ENCODE peak calls at places on chromosomes 13 and 19, in five cellular contexts. T is NCI-H2081, N is RPMI7951, E is left kidney, H is anterior cingulate cortex. A is an unnamed sample.

GRCh38 chr13:23667750-23668149 is 97.5 kb downstream of the TNFRSF19 start:
- DNase-seq in T (no peak), N (no peak), E (no peak), H (no peak), A (no peak)

GRCh38 chr13:110232756-110233155 is 74.2 kb downstream of the COL4A1 start:
- DNase-seq in T (no peak), N (peak), E (no peak), H (no peak), A (no peak)

GRCh38 chr19:41192574-41193419 is at the start of gene CYP2S1:
- DNase-seq in T (no peak), N (peak), E (peak), H (no peak), A (no peak)

GRCh38 chr19:4638330-4638729 is 986 bp upstream of the TNFAIP8L1 start:
- DNase-seq in T (no peak), N (no peak), E (no peak), H (no peak), A (no peak)

GRCh38 chr19:31261651-31262331 is 87.4 kb downstream of the TSHZ3 start:
- DNase-seq in T (no peak), N (no peak), E (peak), H (no peak), A (no peak)

GRCh38 chr13:31968473-31968872 is 63.1 kb upstream of the FRY start:
- DNase-seq in T (no peak), N (no peak), E (peak), H (no peak), A (no peak)

GRCh38 chr19:48629599-48630288 is 7.4 kb downstream of the DBP start:
- DNase-seq in T (no peak), N (no peak), E (peak), H (peak), A (no peak)

GRCh38 chr19:30879225-30879624 is 470.0 kb downstream of the TSHZ3 start:
- DNase-seq in T (no peak), N (no peak), E (no peak), H (no peak), A (no peak)

GRCh38 chr19:2750739-2751437 is 11.1 kb upstream of the SLC39A3 start:
- DNase-seq in T (no peak), N (no peak), E (no peak), H (no peak), A (no peak)

GRCh38 chr19:51491586-51491985 is 10.0 kb downstream of the SIGLEC12 start:
- DNase-seq in T (no peak), N (no peak), E (no peak), H (no peak), A (no peak)

GRCh38 chr19:3682741-3683404 is 17.4 kb downstream of the PIP5K1C start:
- DNase-seq in T (no peak), N (no peak), E (peak), H (no peak), A (no peak)

GRCh38 chr13:59643906-59644626 is 519.7 kb downstream of the DIAPH3 start:
- DNase-seq in T (no peak), N (no peak), E (peak), H (no peak), A (no peak)

GRCh38 chr19:14146789-14147216 is 10.4 kb upstream of the ASF1B start:
- DNase-seq in T (no peak), N (peak), E (peak), H (peak), A (no peak)

GRCh38 chr13:25171517-25172302 is at the start of gene AMER2:
- DNase-seq in T (peak), N (no peak), E (peak), H (peak), A (no peak)

GRCh38 chr19:2051771-2052704 is 994 bp upstream of the MKNK2 start:
- DNase-seq in T (no peak), N (peak), E (no peak), H (peak), A (peak)

GRCh38 chr13:32983058-32983457 is 33.2 kb upstream of the KL start:
- DNase-seq in T (no peak), N (no peak), E (no peak), H (no peak), A (no peak)

GRCh38 chr19:10952809-10953208 is 8.0 kb upstream of the SMARCA4 start:
- DNase-seq in T (no peak), N (no peak), E (no peak), H (no peak), A (no peak)

GRCh38 chr19:48896191-48896720 is 2.3 kb downstream of the TULP2 start:
- DNase-seq in T (no peak), N (peak), E (peak), H (peak), A (no peak)

GRCh38 chr13:26475176-26476110 is 82.0 kb upstream of the WASF3 start:
- DNase-seq in T (no peak), N (no peak), E (no peak), H (no peak), A (no peak)

GRCh38 chr19:13670846-13671245 is 93.5 kb upstream of the MRI1 start:
- DNase-seq in T (peak), N (peak), E (no peak), H (no peak), A (no peak)

GRCh38 chr13:97544041-97544765 is 110.2 kb downstream of the RAP2A start:
- DNase-seq in T (no peak), N (no peak), E (no peak), H (no peak), A (no peak)

GRCh38 chr19:35006342-35006998 is 6.3 kb downstream of the GRAMD1A start:
- DNase-seq in T (no peak), N (peak), E (no peak), H (no peak), A (no peak)

GRCh38 chr13:39855236-39855635 is 199.8 kb downstream of the COG6 start:
- DNase-seq in T (no peak), N (peak), E (no peak), H (no peak), A (no peak)

GRCh38 chr13:20924758-20925394 is 22.3 kb upstream of the XPO4 start:
- DNase-seq in T (peak), N (peak), E (peak), H (peak), A (peak)

GRCh38 chr13:108302279-108302678 is 32.8 kb downstream of the TNFSF13B start:
- DNase-seq in T (no peak), N (no peak), E (no peak), H (no peak), A (no peak)

GRCh38 chr19:50489461-50490011 is 12.9 kb upstream of the GARIN5A start:
- DNase-seq in T (no peak), N (no peak), E (peak), H (no peak), A (no peak)

GRCh38 chr13:39777527-39778061 is 122.1 kb downstream of the COG6 start:
- DNase-seq in T (no peak), N (peak), E (no peak), H (no peak), A (no peak)

GRCh38 chr13:112685856-112686255 is 4.0 kb upstream of the ATP11A start:
- DNase-seq in T (peak), N (no peak), E (no peak), H (no peak), A (no peak)

GRCh38 chr19:1566392-1567115 is 1.6 kb downstream of the MEX3D start:
- DNase-seq in T (peak), N (peak), E (peak), H (peak), A (no peak)

GRCh38 chr13:48618937-48619336 is 34.8 kb upstream of the CYSLTR2 start:
- DNase-seq in T (no peak), N (no peak), E (no peak), H (no peak), A (no peak)

GRCh38 chr19:46271488-46272197 is 25.2 kb upstream of the HIF3A start:
- DNase-seq in T (no peak), N (peak), E (no peak), H (no peak), A (no peak)

GRCh38 chr13:27617801-27618411 is 2.4 kb downstream of the LNX2 start:
- DNase-seq in T (no peak), N (no peak), E (no peak), H (no peak), A (no peak)

GRCh38 chr19:41740415-41741243 is 14.7 kb upstream of the CEACAM6 start:
- DNase-seq in T (no peak), N (no peak), E (no peak), H (no peak), A (no peak)

GRCh38 chr13:53775807-53776206 is 747.2 kb downstream of the OLFM4 start:
- DNase-seq in T (no peak), N (no peak), E (no peak), H (no peak), A (no peak)

GRCh38 chr19:38556521-38557174 is 61.1 kb downstream of the MAP4K1 start:
- DNase-seq in T (no peak), N (no peak), E (no peak), H (no peak), A (no peak)

GRCh38 chr19:18894254-18895037 is 1.5 kb downstream of the CERS1 start:
- DNase-seq in T (peak), N (no peak), E (peak), H (peak), A (no peak)

GRCh38 chr13:25252229-25252628 is 35.1 kb downstream of the MTMR6 start:
- DNase-seq in T (no peak), N (no peak), E (no peak), H (no peak), A (no peak)

GRCh38 chr19:10769533-10770491 is 51.9 kb downstream of the DNM2 start:
- DNase-seq in T (no peak), N (peak), E (peak), H (peak), A (peak)

GRCh38 chr13:36447501-36447900 is 15.2 kb downstream of the CCNA1 start:
- DNase-seq in T (no peak), N (no peak), E (no peak), H (no peak), A (no peak)

GRCh38 chr19:1171755-1172352 is 2.2 kb downstream of the SBNO2 start:
- DNase-seq in T (peak), N (no peak), E (peak), H (no peak), A (no peak)

A was measured in gastrocnemius medialis.